ENCODE peak calls at places on chromosomes 13 and 19, in nine cellular contexts. V is IMR-90; R is adrenal gland; H is midbrain; Y is NCI-H526 treated with DMSO at 0.1 percent for 48 hours; N is Panc1; G is head of caudate nucleus; D is stimulated activated naive CD8-positive, alpha-beta T cell treated with anti-CD3 and anti-CD28 coated beads, Interleukin-15, Interleukin-2, amounts not matched to agents 100 U/mL and 50 U/mL, for 24 hours; W is HEK293T. X is an unnamed sample.
A peak's percentile ranks its signal among the peaks of the same experiment; 100 is the strongest.

GRCh38 chr13:113586661-113587479 is 2.3 kb downstream of the TFDP1 start:
- DNase-seq in Y (no peak), D (no peak), W (no peak), G (peak; percentile 6), N (no peak), R (no peak), H (no peak), V (no peak), X (no peak)

GRCh38 chr13:67223742-67224141 is 6.4 kb downstream of the PCDH9 start:
- DNase-seq in W (no peak), N (no peak), R (no peak), G (no peak), H (no peak), V (peak; percentile 32), D (no peak), Y (no peak), X (no peak)

GRCh38 chr19:33259532-33259931 is 33.9 kb upstream of the SLC7A10 start:
- DNase-seq in Y (no peak), G (no peak), W (no peak), R (peak; percentile 19), D (no peak), H (peak; percentile 23), N (no peak), V (no peak), X (peak; percentile 41)

GRCh38 chr19:19485161-19485997 is 30.0 kb downstream of the TSSK6 start:
- DNase-seq in R (no peak), H (no peak), G (no peak), V (peak; percentile 68), Y (no peak), W (no peak), D (no peak), N (no peak), X (no peak)

GRCh38 chr19:19405919-19406877 is 723 bp downstream of the GATAD2A start:
- DNase-seq in R (peak; percentile 48), Y (no peak), D (peak; percentile 78), W (peak; percentile 44), G (no peak), N (no peak), V (peak; percentile 60), H (peak; percentile 33), X (no peak)

GRCh38 chr13:110024646-110024980 is 238.2 kb upstream of the IRS2 start:
- DNase-seq in V (peak; percentile 29), N (no peak), R (no peak), D (no peak), W (no peak), Y (no peak), G (no peak), H (no peak), X (no peak)

GRCh38 chr19:13026478-13026999 is 31.3 kb downstream of the NFIX start:
- DNase-seq in H (no peak), D (no peak), G (no peak), R (no peak), V (peak; percentile 57), N (no peak), Y (no peak), W (no peak), X (no peak)

GRCh38 chr19:29671393-29672076 is 6.3 kb downstream of the PLEKHF1 start:
- DNase-seq in W (no peak), D (peak; percentile 83), N (no peak), V (no peak), H (no peak), Y (no peak), R (peak; percentile 34), G (no peak), X (peak; percentile 58)

GRCh38 chr19:3506384-3507340 is 551 bp downstream of the FZR1 start:
- DNase-seq in H (peak; percentile 14), W (no peak), R (peak; percentile 47), V (no peak), N (no peak), D (peak; percentile 41), G (no peak), Y (no peak), X (no peak)

GRCh38 chr19:48354332-48354992 is 9.3 kb downstream of the TMEM143 start:
- DNase-seq in N (peak; percentile 61), H (no peak), Y (no peak), D (no peak), R (peak; percentile 26), W (no peak), G (no peak), V (peak; percentile 46), X (no peak)

GRCh38 chr13:106649495-106649894 is 81.6 kb upstream of the ARGLU1 start:
- DNase-seq in G (no peak), H (no peak), V (peak; percentile 22), W (no peak), R (no peak), N (no peak), D (no peak), Y (no peak), X (no peak)

GRCh38 chr13:39870197-39870746 is 214.8 kb downstream of the COG6 start:
- DNase-seq in Y (no peak), H (no peak), D (no peak), R (no peak), V (no peak), G (no peak), W (no peak), N (no peak), X (no peak)

GRCh38 chr19:29678484-29679106 is 13.3 kb downstream of the PLEKHF1 start:
- DNase-seq in W (no peak), V (no peak), Y (no peak), R (peak; percentile 43), H (peak; percentile 57), D (no peak), G (peak; percentile 34), N (no peak), X (peak; percentile 37)

GRCh38 chr13:33550885-33551284 is 265.3 kb upstream of the STARD13 start:
- DNase-seq in H (no peak), Y (no peak), N (no peak), W (no peak), R (no peak), G (no peak), D (no peak), V (no peak), X (no peak)

GRCh38 chr19:40718774-40719391 is 2.0 kb downstream of the ITPKC start:
- DNase-seq in H (no peak), W (no peak), D (peak; percentile 22), N (no peak), G (no peak), V (peak; percentile 40), R (peak; percentile 76), Y (peak; percentile 34), X (no peak)

GRCh38 chr13:63124863-63125262 is 1709.2 kb upstream of the PCDH20 start:
- DNase-seq in G (no peak), H (no peak), D (no peak), Y (peak; percentile 25), R (no peak), V (peak; percentile 60), W (no peak), N (no peak), X (peak; percentile 20)

GRCh38 chr13:83825676-83826075 is 56.6 kb downstream of the SLITRK1 start:
- DNase-seq in V (no peak), G (peak; percentile 77), N (no peak), Y (no peak), D (no peak), W (no peak), H (peak; percentile 80), R (no peak), X (peak; percentile 95)

GRCh38 chr13:43298799-43299198 is 275.4 kb downstream of the DNAJC15 start:
- DNase-seq in V (no peak), W (no peak), G (no peak), H (no peak), D (no peak), Y (no peak), R (no peak), N (no peak), X (no peak)

GRCh38 chr13:114130708-114131580 is 1.5 kb downstream of the RASA3 start:
- DNase-seq in G (peak; percentile 42), Y (peak; percentile 47), D (peak; percentile 66), W (no peak), V (peak; percentile 91), R (peak; percentile 51), N (no peak), H (peak; percentile 50), X (peak; percentile 64)

GRCh38 chr19:45790942-45791341 is 1.7 kb downstream of the DMWD start:
- DNase-seq in W (no peak), D (peak; percentile 54), Y (no peak), V (no peak), G (no peak), H (peak; percentile 31), R (no peak), N (no peak), X (peak; percentile 68)

GRCh38 chr19:56577719-56578602 is 10.7 kb downstream of the ZNF470 start:
- DNase-seq in N (no peak), G (no peak), H (no peak), W (no peak), R (no peak), V (no peak), Y (no peak), D (no peak), X (no peak)

GRCh38 chr19:57280913-57281425 is 684 bp downstream of the ZNF460 start:
- DNase-seq in W (no peak), V (no peak), G (no peak), R (peak; percentile 26), D (no peak), H (no peak), N (no peak), Y (no peak), X (peak; percentile 15)

GRCh38 chr19:39144487-39145071 is 19.0 kb downstream of the PAK4 start:
- DNase-seq in W (no peak), N (no peak), G (no peak), H (peak; percentile 31), V (peak; percentile 22), D (no peak), R (no peak), Y (peak; percentile 93), X (peak; percentile 55)

GRCh38 chr19:35030257-35031071 is at the start of gene SCN1B:
- DNase-seq in D (peak; percentile 81), N (no peak), H (peak; percentile 31), Y (peak; percentile 25), V (peak; percentile 55), G (peak; percentile 37), R (peak; percentile 75), W (peak; percentile 75), X (no peak)

GRCh38 chr19:30036154-30037129 is 94.4 kb downstream of the URI1 start:
- DNase-seq in N (no peak), D (no peak), W (no peak), V (peak; percentile 26), Y (no peak), R (no peak), G (no peak), H (no peak), X (no peak)

GRCh38 chr19:4911786-4912672 is 2.7 kb downstream of the UHRF1 start:
- DNase-seq in W (peak; percentile 60), H (peak; percentile 82), V (peak; percentile 100), N (peak; percentile 89), Y (peak; percentile 41), R (peak; percentile 77), D (peak; percentile 77), G (peak; percentile 62), X (peak; percentile 77)

GRCh38 chr13:48094404-48094780 is 512 bp downstream of the MED4 start:
- DNase-seq in W (peak; percentile 22), V (no peak), R (peak; percentile 4), Y (no peak), D (peak; percentile 16), N (no peak), H (no peak), G (no peak), X (no peak)

GRCh38 chr19:15048885-15049541 is at the start of gene CASP14:
- DNase-seq in G (no peak), V (no peak), W (no peak), Y (no peak), H (no peak), D (no peak), R (no peak), N (no peak), X (no peak)

GRCh38 chr19:3289971-3290569 is 65.6 kb downstream of the CELF5 start:
- DNase-seq in G (no peak), Y (no peak), R (no peak), N (no peak), D (no peak), V (no peak), W (peak; percentile 29), H (no peak), X (no peak)

GRCh38 chr13:32528358-32528757 is 10.2 kb downstream of the N4BP2L2 start:
- DNase-seq in D (no peak), G (no peak), Y (no peak), H (no peak), W (no peak), V (peak; percentile 8), N (no peak), R (no peak), X (no peak)

X was measured in pons.